ENCODE peak calls at places on chromosomes 6 and 20, in four cellular contexts. J is HepG2, R is GM12878, D is K562. V is an unnamed sample.

GRCh38 chr20:32057785-32058184 is 5.7 kb downstream of the HCK start:
- DNase-seq in J (no peak), R (no peak), D (no peak), V (no peak)

GRCh38 chr6:87982134-87982533 is 65.5 kb upstream of the SPACA1 start:
- DNase-seq in J (no peak), R (no peak), D (no peak), V (no peak)

GRCh38 chr6:3755637-3756515 is 4.4 kb upstream of the PXDC1 start:
- DNase-seq in J (no peak), R (no peak), D (no peak), V (no peak)

GRCh38 chr6:32854376-32855178 is 585 bp downstream of the PSMB9 start:
- DNase-seq in J (no peak), R (no peak), D (no peak), V (peak; percentile 58)

GRCh38 chr6:79570802-79571367 is 33.7 kb upstream of the LCA5 start:
- DNase-seq in J (peak; percentile 41), R (no peak), D (peak; percentile 38), V (peak; percentile 5)

GRCh38 chr20:17202030-17202429 is 24.8 kb upstream of the PCSK2 start:
- DNase-seq in J (no peak), R (no peak), D (no peak), V (no peak)

GRCh38 chr6:111680013-111680712 is 74.5 kb upstream of the TRAF3IP2 start:
- DNase-seq in J (no peak), R (no peak), D (no peak), V (no peak)

GRCh38 chr6:129501401-129502051 is 208.5 kb downstream of the ARHGAP18 start:
- DNase-seq in J (peak; percentile 79), R (no peak), D (peak; percentile 67), V (no peak)

GRCh38 chr6:169862464-169863148 is 111.2 kb downstream of the ERMARD start:
- DNase-seq in J (no peak), R (no peak), D (no peak), V (no peak)

GRCh38 chr6:31620586-31621319 is at the start of gene PRRC2A:
- DNase-seq in J (no peak), R (no peak), D (peak; percentile 97), V (peak; percentile 75)
- TF ChIP-seq TAF1 in J (peak; percentile 78), R (peak; percentile 89), D (peak; percentile 98), V (peak; percentile 79)

GRCh38 chr6:83861077-83861476 is 1.6 kb downstream of the CYB5R4 start:
- DNase-seq in J (no peak), R (no peak), D (no peak), V (no peak)

GRCh38 chr6:83854766-83855165 is 1.6 kb downstream of the RIPPLY2 start:
- DNase-seq in J (no peak), R (no peak), D (no peak), V (no peak)

GRCh38 chr6:83860347-83860731 is 850 bp downstream of the CYB5R4 start:
- DNase-seq in J (no peak), R (no peak), D (no peak), V (no peak)

GRCh38 chr6:83862776-83863471 is 3.4 kb downstream of the CYB5R4 start:
- DNase-seq in J (no peak), R (no peak), D (no peak), V (no peak)

GRCh38 chr6:83859410-83860346 is at the start of gene CYB5R4:
- DNase-seq in J (peak; percentile 92), R (peak; percentile 84), D (peak; percentile 98), V (peak; percentile 83)
- TF ChIP-seq POLR2A in J (peak; percentile 92), R (peak; percentile 97), D (peak; percentile 91), V (peak; percentile 93)

GRCh38 chr6:159299566-159299965 is 130.4 kb downstream of the FNDC1 start:
- DNase-seq in J (no peak), R (no peak), D (no peak), V (no peak)

GRCh38 chr6:159302196-159302595 is 133.0 kb downstream of the FNDC1 start:
- DNase-seq in J (no peak), R (no peak), D (no peak), V (no peak)

GRCh38 chr6:159301277-159301676 is 132.1 kb downstream of the FNDC1 start:
- DNase-seq in J (no peak), R (no peak), D (no peak), V (no peak)

GRCh38 chr6:159303784-159304183 is 134.6 kb downstream of the FNDC1 start:
- DNase-seq in J (no peak), R (no peak), D (no peak), V (no peak)

GRCh38 chr6:159298840-159299239 is 129.6 kb downstream of the FNDC1 start:
- DNase-seq in J (no peak), R (no peak), D (no peak), V (no peak)
- TF ChIP-seq POLR2AphosphoS5 in J (no peak), R (no peak), D (no peak), V (no peak)

DNA sequence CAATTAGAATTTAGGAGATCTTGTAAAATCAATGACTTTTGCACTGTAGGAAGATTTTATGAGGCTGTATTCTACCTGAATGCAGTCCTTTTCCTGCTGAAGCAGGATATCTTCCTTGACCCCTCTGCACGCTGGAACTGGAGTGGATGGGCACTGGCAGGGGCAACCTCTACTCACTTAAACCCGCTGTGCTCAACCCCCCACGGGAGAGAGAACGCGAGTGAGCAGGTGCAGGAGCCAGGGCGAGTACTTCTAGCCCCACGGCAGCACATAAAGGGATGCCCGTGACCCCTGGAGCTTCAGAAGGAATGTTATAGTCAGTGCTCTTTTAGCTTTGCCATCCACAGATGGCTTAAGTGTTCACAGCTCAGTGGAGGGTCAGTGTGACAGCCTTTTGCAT is 1144.8 kb downstream of the EPHA7 start:
- DNase-seq in J (no peak), R (no peak), D (no peak), V (no peak)
- TF ChIP-seq TAF1 in J (no peak), R (no peak), D (no peak), V (no peak)

V was measured in GM12892.